ENCODE peak calls at places on chromosomes 4 and X, in seven cellular contexts. Y is GM12878, F is GM12892, R is K562, H is HepG2, C is GM12891, P is H1. N is an unnamed sample.
A peak's percentile ranks its signal among the peaks of the same experiment; 100 is the strongest.

GRCh38 chr4:153034681-153035080 is 98.6 kb downstream of the FHDC1 start:
- DNase-seq in Y (no peak), F (no peak), R (no peak), H (no peak), C (no peak), P (no peak), N (no peak)

GRCh38 chr4:166594326-166594946 is 639.9 kb downstream of the SPOCK3 start:
- DNase-seq in Y (peak; percentile 13), F (no peak), R (no peak), H (peak; percentile 29), C (peak; percentile 1), P (peak; percentile 54), N (peak; percentile 41)

GRCh38 chr4:80252427-80252826 is 14.0 kb upstream of the FGF5 start:
- DNase-seq in Y (no peak), F (no peak), R (no peak), H (no peak), C (no peak), P (no peak), N (no peak)

GRCh38 chr4:110128092-110128989 is 70.1 kb downstream of the ELOVL6 start:
- DNase-seq in Y (no peak), F (no peak), R (no peak), H (no peak), C (no peak), P (no peak), N (no peak)

GRCh38 chrX:124263743-124264142 is 68.7 kb upstream of the TEX13D start:
- DNase-seq in Y (no peak), F (no peak), R (no peak), H (no peak), C (no peak), P (no peak), N (no peak)

GRCh38 chrX:103831342-103831802 is 685 bp downstream of the RAB9B start:
- DNase-seq in Y (no peak), F (no peak), R (peak; percentile 46), H (no peak), C (no peak), P (no peak), N (peak; percentile 16)

GRCh38 chrX:3076416-3076991 is 35.2 kb downstream of the ARSF start:
- DNase-seq in Y (no peak), F (no peak), R (no peak), H (no peak), C (no peak), P (peak; percentile 46), N (no peak)

GRCh38 chrX:112705726-112706125 is 26.0 kb upstream of the LHFPL1 start:
- DNase-seq in Y (no peak), F (no peak), R (no peak), H (no peak), C (no peak), P (no peak), N (no peak)

GRCh38 chr4:508675-509373 is 9.8 kb downstream of the PIGG start:
- DNase-seq in Y (no peak), F (no peak), R (no peak), H (no peak), C (no peak), P (no peak), N (no peak)

GRCh38 chrX:119181491-119181890 is 53.9 kb upstream of the KIAA1210 start:
- DNase-seq in Y (no peak), F (no peak), R (no peak), H (peak; percentile 12), C (no peak), P (peak; percentile 47), N (no peak)

GRCh38 chrX:87397103-87397886 is 120.3 kb upstream of the KLHL4 start:
- DNase-seq in Y (no peak), F (no peak), R (no peak), H (no peak), C (no peak), P (no peak), N (no peak)

GRCh38 chr4:168380290-168380689 is 61.7 kb upstream of the DDX60 start:
- DNase-seq in Y (no peak), F (no peak), R (no peak), H (no peak), C (no peak), P (no peak), N (no peak)

GRCh38 chr4:120749445-120750151 is 172.9 kb downstream of the PRDM5 start:
- DNase-seq in Y (peak; percentile 83), F (no peak), R (no peak), H (no peak), C (no peak), P (no peak), N (no peak)

GRCh38 chrX:154093965-154094364 is 3.6 kb downstream of the MECP2 start:
- DNase-seq in Y (no peak), F (no peak), R (no peak), H (no peak), C (no peak), P (no peak), N (no peak)

GRCh38 chr4:153780221-153780620 is 8.7 kb downstream of the SFRP2 start:
- DNase-seq in Y (no peak), F (no peak), R (no peak), H (no peak), C (no peak), P (no peak), N (no peak)

DNA sequence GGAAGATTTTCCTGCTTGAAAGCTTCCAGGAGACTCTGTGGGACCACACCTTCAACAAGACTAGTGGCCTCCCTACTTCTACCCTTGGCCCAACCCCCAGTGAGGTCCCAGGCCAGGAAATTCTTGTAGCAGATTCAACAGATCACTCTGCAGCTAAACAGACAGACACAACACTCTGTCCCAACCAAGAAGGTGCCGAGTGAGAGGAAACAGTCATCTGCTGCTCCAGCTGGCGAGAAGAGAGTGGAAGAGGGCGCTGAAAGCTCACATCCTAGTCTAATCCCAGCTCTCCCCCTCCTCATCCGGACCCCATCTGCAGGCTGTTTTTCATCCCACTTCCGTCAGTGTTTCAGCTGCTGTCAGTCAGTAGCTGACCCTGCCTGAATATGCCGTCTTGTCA is 63.3 kb downstream of the CHRDL1 start:
- DNase-seq in Y (no peak), F (no peak), R (no peak), H (no peak), C (no peak), P (no peak), N (no peak)
- TF ChIP-seq TAF1 in Y (no peak), F (no peak), R (no peak), H (no peak), C (no peak), P (no peak), N (no peak)

GRCh38 chr4:6758732-6759131 is 23.8 kb upstream of the KIAA0232 start:
- DNase-seq in Y (no peak), F (no peak), R (no peak), H (no peak), C (no peak), P (no peak), N (no peak)

GRCh38 chr4:6762244-6762615 is 20.3 kb upstream of the KIAA0232 start:
- DNase-seq in Y (no peak), F (no peak), R (no peak), H (no peak), C (no peak), P (no peak), N (no peak)

GRCh38 chr4:6760865-6761264 is 21.7 kb upstream of the KIAA0232 start:
- DNase-seq in Y (no peak), F (no peak), R (no peak), H (no peak), C (no peak), P (no peak), N (no peak)

GRCh38 chr4:6763330-6763851 is 19.1 kb upstream of the KIAA0232 start:
- DNase-seq in Y (no peak), F (no peak), R (peak; percentile 41), H (no peak), C (no peak), P (no peak), N (no peak)

DNA sequence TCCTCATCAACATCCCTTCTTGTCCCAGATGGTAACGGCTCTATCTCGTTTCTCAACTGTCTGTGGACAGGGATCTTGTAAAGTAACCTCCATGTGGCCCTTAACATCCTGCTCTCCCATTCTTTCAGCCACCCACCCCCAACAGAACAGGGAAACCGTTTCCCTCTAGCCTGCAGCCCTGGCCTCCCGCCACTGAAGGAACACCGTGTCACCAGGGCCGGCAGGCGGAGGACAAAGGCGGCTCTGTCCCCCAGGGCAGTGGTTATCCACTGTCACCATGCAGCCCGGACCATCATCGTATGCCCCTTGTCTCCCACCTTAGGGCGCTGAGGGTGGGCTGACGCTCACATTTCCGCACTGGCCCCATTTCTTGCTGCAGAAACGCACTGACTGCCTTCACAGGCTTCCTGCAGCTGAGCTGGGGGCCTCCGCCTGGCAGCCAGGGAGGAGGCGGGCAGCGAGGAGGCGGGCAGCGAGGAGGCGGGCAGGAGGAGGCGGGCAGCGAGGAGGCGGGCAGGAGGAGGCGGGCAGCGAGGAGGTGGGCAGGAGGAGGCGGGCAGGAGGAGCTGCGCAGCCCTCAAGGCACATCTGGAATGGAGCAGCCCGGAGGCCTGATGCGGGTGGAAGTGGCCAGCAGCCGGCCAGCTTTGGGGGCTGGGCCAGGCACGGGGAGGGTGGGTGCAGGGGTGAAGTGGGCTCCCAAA is 20.8 kb upstream of the KIAA0232 start:
- DNase-seq in Y (no peak), F (no peak), R (no peak), H (no peak), C (no peak), P (no peak), N (peak; percentile 84)
- TF ChIP-seq TAF1 in Y (no peak), F (no peak), R (no peak), H (no peak), C (no peak), P (no peak), N (no peak)

GRCh38 chrX:30312858-30313257 is 3.7 kb upstream of the NR0B1 start:
- DNase-seq in Y (no peak), F (no peak), R (no peak), H (no peak), C (no peak), P (no peak), N (no peak)

GRCh38 chrX:30310429-30311206 is 1.4 kb upstream of the NR0B1 start:
- DNase-seq in Y (no peak), F (no peak), R (no peak), H (no peak), C (no peak), P (no peak), N (no peak)

GRCh38 chrX:30308263-30309138 is 689 bp downstream of the NR0B1 start:
- DNase-seq in Y (no peak), F (no peak), R (no peak), H (no peak), C (peak; percentile 6), P (peak; percentile 52), N (peak; percentile 26)

GRCh38 chrX:30307466-30307865 is 1.7 kb downstream of the NR0B1 start:
- DNase-seq in Y (no peak), F (no peak), R (no peak), H (no peak), C (no peak), P (no peak), N (no peak)

GRCh38 chrX:30309139-30309571 is at the start of gene NR0B1:
- DNase-seq in Y (no peak), F (no peak), R (no peak), H (no peak), C (no peak), P (peak; percentile 51), N (no peak)
- TF ChIP-seq TAF1 in Y (no peak), F (no peak), R (no peak), H (no peak), C (no peak), P (no peak), N (no peak)

DNA sequence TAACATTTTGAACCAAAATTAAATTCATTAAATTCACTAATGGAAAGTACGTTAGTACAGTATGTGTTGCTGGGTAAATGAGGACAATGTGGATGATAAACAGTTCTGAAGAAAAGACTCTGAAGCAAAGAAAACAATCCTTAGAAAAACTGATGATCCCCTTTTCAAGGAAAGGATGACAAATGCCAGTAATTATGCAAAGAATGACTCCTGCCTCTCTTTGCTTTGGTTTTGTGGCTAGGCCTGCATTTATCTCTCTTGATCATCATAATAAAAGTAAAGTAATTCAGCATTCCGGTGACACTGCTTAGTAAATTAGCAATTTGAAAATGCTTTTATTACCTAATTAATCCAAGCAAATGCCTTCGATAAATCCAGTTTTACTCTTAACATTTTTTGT is 652.2 kb upstream of the DIPK2B start:
- DNase-seq in Y (no peak), F (no peak), R (no peak), H (no peak), C (no peak), P (no peak), N (no peak)
- TF ChIP-seq TAF1 in Y (no peak), F (no peak), R (no peak), H (no peak), C (no peak), P (no peak), N (no peak)